ENCODE peak calls at places on chromosomes 5 and 9, in seven cellular contexts. O is AG09319; R is SHP77; W is adrenal gland; M is CD8-positive, alpha-beta T cell; H is substantia nigra; U is neuronal stem cell. S is an unnamed sample.

GRCh38 chr5:11126844-11127243 is 365.8 kb upstream of the DAP start:
- DNase-seq in O (no peak), W (no peak), U (no peak), H (no peak), R (no peak), M (no peak), S (no peak)

GRCh38 chr9:74951725-74952151 is 974 bp downstream of the C9orf40 start:
- DNase-seq in O (no peak), H (peak), M (peak), W (peak), U (peak), R (peak), S (no peak)

GRCh38 chr9:133151041-133151440 is 12.7 kb downstream of the GBGT1 start:
- DNase-seq in H (no peak), M (no peak), W (no peak), O (no peak), R (no peak), U (no peak), S (no peak)

GRCh38 chr5:159975462-159976019 is 33.4 kb upstream of the TTC1 start:
- DNase-seq in H (no peak), M (no peak), R (no peak), O (peak), W (peak), U (no peak), S (no peak)

GRCh38 chr5:37304888-37305287 is 55.7 kb upstream of the CPLANE1 start:
- DNase-seq in O (no peak), R (no peak), H (no peak), M (no peak), W (no peak), U (no peak), S (no peak)

GRCh38 chr5:124713595-124713994 is 32.8 kb downstream of the ZNF608 start:
- DNase-seq in H (no peak), M (no peak), R (no peak), U (no peak), O (no peak), W (no peak), S (no peak)

GRCh38 chr5:90264930-90265857 is 144.4 kb downstream of the CETN3 start:
- DNase-seq in W (peak), H (peak), R (peak), U (peak), M (peak), O (peak), S (no peak)

GRCh38 chr9:113187935-113188595 is 33.0 kb downstream of the FKBP15 start:
- DNase-seq in O (peak), H (no peak), M (no peak), W (peak), R (no peak), U (no peak), S (no peak)

GRCh38 chr5:39274388-39275085 is 55.2 kb upstream of the FYB1 start:
- DNase-seq in R (no peak), M (no peak), U (no peak), O (no peak), H (no peak), W (no peak), S (no peak)

GRCh38 chr5:53479045-53479655 is 1.3 kb upstream of the FST start:
- DNase-seq in O (no peak), W (no peak), U (no peak), H (no peak), M (no peak), R (no peak), S (no peak)

S was measured in iPS DF 19.7.